ENCODE peak calls at places on chromosomes 5 and 9, in five cellular contexts. One of them, this sample, is unnamed.

GRCh38 chr5:103894882-103895281 is 332.3 kb upstream of the NUDT12 start:
- DNase-seq in tibial nerve: no peak
- DNase-seq in gastrocnemius medialis: no peak
- DNase-seq in IMR-90: no peak
- DNase-seq in OCI-LY7: no peak
- DNase-seq in this sample: no peak

GRCh38 chr5:95861221-95861857 is 38.8 kb upstream of the GLRX start:
- DNase-seq in IMR-90: peak
- DNase-seq in OCI-LY7: peak
- DNase-seq in tibial nerve: peak
- DNase-seq in gastrocnemius medialis: peak
- DNase-seq in this sample: peak

GRCh38 chr9:78325343-78325742 is 28.4 kb downstream of the PSAT1 start:
- DNase-seq in IMR-90: peak
- DNase-seq in OCI-LY7: no peak
- DNase-seq in tibial nerve: no peak
- DNase-seq in gastrocnemius medialis: no peak
- DNase-seq in this sample: peak

GRCh38 chr9:86445636-86446035 is 91.4 kb upstream of the TUT7 start:
- DNase-seq in gastrocnemius medialis: no peak
- DNase-seq in OCI-LY7: no peak
- DNase-seq in IMR-90: peak
- DNase-seq in tibial nerve: no peak
- DNase-seq in this sample: no peak

GRCh38 chr9:90141723-90142122 is 500.9 kb downstream of the DIRAS2 start:
- DNase-seq in OCI-LY7: peak
- DNase-seq in IMR-90: peak
- DNase-seq in gastrocnemius medialis: no peak
- DNase-seq in tibial nerve: no peak
- DNase-seq in this sample: peak

GRCh38 chr9:135216236-135216635 is 128.8 kb downstream of the OLFM1 start:
- DNase-seq in IMR-90: no peak
- DNase-seq in tibial nerve: no peak
- DNase-seq in gastrocnemius medialis: no peak
- DNase-seq in OCI-LY7: no peak
- DNase-seq in this sample: no peak

GRCh38 chr5:152004095-152004494 is 79.4 kb upstream of the GLRA1 start:
- DNase-seq in IMR-90: no peak
- DNase-seq in tibial nerve: no peak
- DNase-seq in OCI-LY7: no peak
- DNase-seq in gastrocnemius medialis: no peak
- DNase-seq in this sample: no peak

GRCh38 chr9:89523948-89524347 is 26.0 kb upstream of the SEMA4D start:
- DNase-seq in gastrocnemius medialis: no peak
- DNase-seq in OCI-LY7: no peak
- DNase-seq in IMR-90: no peak
- DNase-seq in tibial nerve: no peak
- DNase-seq in this sample: no peak

GRCh38 chr5:90356612-90357011 is 52.9 kb downstream of the CETN3 start:
- DNase-seq in OCI-LY7: no peak
- DNase-seq in IMR-90: no peak
- DNase-seq in gastrocnemius medialis: no peak
- DNase-seq in tibial nerve: no peak
- DNase-seq in this sample: peak

GRCh38 chr5:134328619-134329018 is 38.4 kb downstream of the CDKL3 start:
- DNase-seq in tibial nerve: no peak
- DNase-seq in gastrocnemius medialis: no peak
- DNase-seq in OCI-LY7: no peak
- DNase-seq in IMR-90: no peak
- DNase-seq in this sample: peak

GRCh38 chr9:121288874-121289553 is 21.1 kb downstream of the GSN start:
- DNase-seq in tibial nerve: peak
- DNase-seq in OCI-LY7: no peak
- DNase-seq in gastrocnemius medialis: peak
- DNase-seq in IMR-90: peak
- DNase-seq in this sample: peak

GRCh38 chr5:80082221-80082620 is 47.1 kb downstream of the THBS4 start:
- DNase-seq in OCI-LY7: no peak
- DNase-seq in tibial nerve: no peak
- DNase-seq in gastrocnemius medialis: no peak
- DNase-seq in IMR-90: no peak
- DNase-seq in this sample: no peak

GRCh38 chr5:164336906-164337305 is 831.5 kb downstream of the MAT2B start:
- DNase-seq in IMR-90: peak
- DNase-seq in OCI-LY7: no peak
- DNase-seq in gastrocnemius medialis: no peak
- DNase-seq in tibial nerve: no peak
- DNase-seq in this sample: peak

GRCh38 chr5:95809414-95809960 is 13.0 kb downstream of the GLRX start:
- DNase-seq in tibial nerve: no peak
- DNase-seq in IMR-90: peak
- DNase-seq in OCI-LY7: no peak
- DNase-seq in gastrocnemius medialis: peak
- DNase-seq in this sample: peak

GRCh38 chr9:91908746-91909145 is 41.3 kb downstream of the ROR2 start:
- DNase-seq in IMR-90: peak
- DNase-seq in OCI-LY7: no peak
- DNase-seq in tibial nerve: no peak
- DNase-seq in gastrocnemius medialis: no peak
- DNase-seq in this sample: peak

GRCh38 chr9:85166808-85167545 is 497.4 kb downstream of the NTRK2 start:
- DNase-seq in IMR-90: no peak
- DNase-seq in OCI-LY7: no peak
- DNase-seq in tibial nerve: no peak
- DNase-seq in gastrocnemius medialis: no peak
- DNase-seq in this sample: no peak

GRCh38 chr9:112041536-112042243 is 133.4 kb downstream of the SUSD1 start:
- DNase-seq in IMR-90: peak
- DNase-seq in tibial nerve: no peak
- DNase-seq in OCI-LY7: no peak
- DNase-seq in gastrocnemius medialis: peak
- DNase-seq in this sample: peak

GRCh38 chr5:132465095-132465707 is 25.4 kb downstream of the IRF1 start:
- DNase-seq in IMR-90: no peak
- DNase-seq in tibial nerve: no peak
- DNase-seq in gastrocnemius medialis: no peak
- DNase-seq in OCI-LY7: no peak
- DNase-seq in this sample: no peak

GRCh38 chr5:115685966-115686691 is 60.3 kb upstream of the TMED7 start:
- DNase-seq in tibial nerve: peak
- DNase-seq in OCI-LY7: no peak
- DNase-seq in IMR-90: no peak
- DNase-seq in gastrocnemius medialis: no peak
- DNase-seq in this sample: peak

GRCh38 chr5:139251695-139252288 is 41.7 kb upstream of the MATR3 start:
- DNase-seq in OCI-LY7: no peak
- DNase-seq in gastrocnemius medialis: no peak
- DNase-seq in IMR-90: peak
- DNase-seq in tibial nerve: no peak
- DNase-seq in this sample: no peak

GRCh38 chr9:131657890-131658752 is 81.8 kb downstream of the RAPGEF1 start:
- DNase-seq in OCI-LY7: peak
- DNase-seq in gastrocnemius medialis: no peak
- DNase-seq in IMR-90: peak
- DNase-seq in tibial nerve: no peak
- DNase-seq in this sample: peak

GRCh38 chr9:74498616-74499095 is 1.5 kb downstream of the RORB start:
- DNase-seq in gastrocnemius medialis: no peak
- DNase-seq in OCI-LY7: no peak
- DNase-seq in tibial nerve: no peak
- DNase-seq in IMR-90: no peak
- DNase-seq in this sample: no peak
- H3K4me3 ChIP-seq in gastrocnemius medialis: peak
- H3K4me3 ChIP-seq in OCI-LY7: no peak
- H3K4me3 ChIP-seq in tibial nerve: peak
- H3K4me3 ChIP-seq in IMR-90: no peak
- H3K4me3 ChIP-seq in this sample: peak

GRCh38 chr9:130217838-130218237 is 45.6 kb downstream of the NCS1 start:
- DNase-seq in gastrocnemius medialis: no peak
- DNase-seq in IMR-90: no peak
- DNase-seq in OCI-LY7: no peak
- DNase-seq in tibial nerve: no peak
- DNase-seq in this sample: no peak

GRCh38 chr9:130225071-130225470 is 40.5 kb upstream of the HMCN2 start:
- DNase-seq in tibial nerve: no peak
- DNase-seq in gastrocnemius medialis: no peak
- DNase-seq in OCI-LY7: no peak
- DNase-seq in IMR-90: no peak
- DNase-seq in this sample: no peak

GRCh38 chr9:130222833-130223232 is 42.7 kb upstream of the HMCN2 start:
- DNase-seq in tibial nerve: no peak
- DNase-seq in gastrocnemius medialis: no peak
- DNase-seq in OCI-LY7: no peak
- DNase-seq in IMR-90: no peak
- DNase-seq in this sample: no peak

GRCh38 chr9:130219661-130220081 is 45.9 kb upstream of the HMCN2 start:
- DNase-seq in IMR-90: no peak
- DNase-seq in tibial nerve: no peak
- DNase-seq in gastrocnemius medialis: no peak
- DNase-seq in OCI-LY7: no peak
- DNase-seq in this sample: no peak

DNA sequence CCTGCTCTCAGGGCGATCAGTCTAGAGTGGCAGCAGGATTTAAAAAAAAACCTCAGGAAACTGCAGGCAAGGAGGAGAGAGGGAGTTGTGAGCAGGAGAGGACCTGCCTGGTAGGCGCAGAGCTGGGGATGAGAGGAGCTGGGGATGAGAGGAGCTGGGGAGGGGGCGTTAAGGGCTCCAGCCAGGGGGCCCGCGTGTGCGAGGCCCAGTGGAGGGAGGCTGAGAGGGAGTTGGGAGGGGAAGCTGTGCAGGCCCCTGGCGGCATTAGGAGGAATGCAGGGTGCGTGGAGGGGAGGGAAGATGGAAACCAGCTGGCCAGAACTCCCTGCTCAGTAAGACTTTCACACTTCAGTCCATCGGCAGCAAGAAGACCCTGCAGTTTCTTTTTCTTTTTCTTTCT is 45.2 kb upstream of the HMCN2 start:
- DNase-seq in tibial nerve: no peak
- DNase-seq in IMR-90: peak
- DNase-seq in OCI-LY7: no peak
- DNase-seq in gastrocnemius medialis: no peak
- DNase-seq in this sample: peak
- TF ChIP-seq CTCF in tibial nerve: peak
- TF ChIP-seq CTCF in IMR-90: peak
- TF ChIP-seq CTCF in OCI-LY7: no peak
- TF ChIP-seq CTCF in gastrocnemius medialis: no peak
- TF ChIP-seq CTCF in this sample: peak

DNA sequence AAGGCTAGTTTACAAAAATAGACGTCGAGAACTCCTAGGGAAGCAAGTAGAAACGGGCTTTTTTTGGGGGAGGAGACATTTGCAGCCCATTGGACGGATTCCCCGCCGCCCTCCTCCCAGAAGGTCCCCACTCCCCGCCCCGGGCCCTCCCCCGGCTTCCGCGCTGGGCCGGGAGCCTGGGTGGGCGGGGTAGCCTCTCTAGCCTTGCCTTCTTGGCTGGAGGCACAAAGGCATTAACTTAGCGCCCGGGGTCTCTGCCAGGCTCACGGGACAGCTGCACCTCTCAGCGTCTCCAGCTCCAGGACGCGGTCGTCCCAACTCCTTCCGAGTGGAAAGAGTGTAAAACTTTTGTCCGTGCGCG is at the start of gene DMRTA1:
- DNase-seq in tibial nerve: peak
- DNase-seq in gastrocnemius medialis: peak
- DNase-seq in OCI-LY7: no peak
- DNase-seq in IMR-90: peak
- DNase-seq in this sample: peak
- H3K4me3 ChIP-seq in tibial nerve: peak
- H3K4me3 ChIP-seq in gastrocnemius medialis: peak
- H3K4me3 ChIP-seq in OCI-LY7: no peak
- H3K4me3 ChIP-seq in IMR-90: peak
- H3K4me3 ChIP-seq in this sample: peak

GRCh38 chr9:99104459-99105151 is at the start of gene TGFBR1:
- DNase-seq in tibial nerve: peak
- DNase-seq in OCI-LY7: peak
- DNase-seq in gastrocnemius medialis: peak
- DNase-seq in IMR-90: peak
- DNase-seq in this sample: peak
- TF ChIP-seq CTCF in tibial nerve: peak
- TF ChIP-seq CTCF in OCI-LY7: no peak
- TF ChIP-seq CTCF in gastrocnemius medialis: no peak
- TF ChIP-seq CTCF in IMR-90: no peak
- TF ChIP-seq CTCF in this sample: no peak

GRCh38 chr9:12776775-12777055 is 1.9 kb downstream of the LURAP1L start:
- DNase-seq in tibial nerve: no peak
- DNase-seq in OCI-LY7: no peak
- DNase-seq in IMR-90: peak
- DNase-seq in gastrocnemius medialis: no peak
- DNase-seq in this sample: peak
- H3K4me3 ChIP-seq in tibial nerve: peak
- H3K4me3 ChIP-seq in OCI-LY7: no peak
- H3K4me3 ChIP-seq in IMR-90: peak
- H3K4me3 ChIP-seq in gastrocnemius medialis: peak
- H3K4me3 ChIP-seq in this sample: peak

This sample was measured in cardiac fibroblast.